ENCODE peak calls at places on chromosomes 12 and 14, in four cellular contexts. B is A549; U is CD8-positive, alpha-beta memory T cell; D is left ventricle myocardium inferior. L is an unnamed sample.
A peak's percentile ranks its signal among the peaks of the same experiment; 100 is the strongest.

GRCh38 chr14:36069535-36069900 is 107.0 kb downstream of the PTCSC3 start:
- DNase-seq in B (peak; percentile 45), U (peak; percentile 16), D (no peak), L (no peak)

GRCh38 chr12:58314610-58315009 is 373.2 kb downstream of the ATP23 start:
- DNase-seq in B (no peak), U (no peak), D (no peak), L (no peak)

GRCh38 chr12:80205960-80206359 is 106.6 kb downstream of the OTOGL start:
- DNase-seq in B (no peak), U (no peak), D (no peak), L (no peak)

GRCh38 chr12:53062977-53063707 is 13.3 kb downstream of the TNS2 start:
- DNase-seq in B (no peak), U (no peak), D (no peak), L (no peak)

GRCh38 chr12:113680868-113681267 is 209.2 kb upstream of the LHX5 start:
- DNase-seq in B (no peak), U (no peak), D (no peak), L (no peak)

GRCh38 chr12:90712671-90713070 is 242.3 kb downstream of the CCER1 start:
- DNase-seq in B (no peak), U (no peak), D (no peak), L (no peak)

GRCh38 chr14:100537701-100538565 is 49.3 kb downstream of the BEGAIN start:
- DNase-seq in B (no peak), U (no peak), D (peak; percentile 13), L (no peak)

GRCh38 chr12:106760184-106760531 is 14.3 kb upstream of the RIC8B start:
- DNase-seq in B (no peak), U (peak; percentile 44), D (no peak), L (peak; percentile 53)

GRCh38 chr12:53995311-53996187 is 4.4 kb upstream of the HOXC9 start:
- DNase-seq in B (no peak), U (no peak), D (no peak), L (no peak)

GRCh38 chr14:80901813-80902212 is 39.7 kb downstream of the CEP128 start:
- DNase-seq in B (no peak), U (no peak), D (no peak), L (no peak)

GRCh38 chr14:25007832-25008231 is 42.1 kb downstream of the STXBP6 start:
- DNase-seq in B (no peak), U (no peak), D (no peak), L (no peak)

GRCh38 chr14:25006961-25007795 is 42.8 kb downstream of the STXBP6 start:
- DNase-seq in B (peak; percentile 21), U (no peak), D (no peak), L (no peak)

GRCh38 chr14:25010471-25010870 is 39.5 kb downstream of the STXBP6 start:
- DNase-seq in B (no peak), U (no peak), D (no peak), L (no peak)

GRCh38 chr14:25011095-25011494 is 38.9 kb downstream of the STXBP6 start:
- DNase-seq in B (no peak), U (no peak), D (no peak), L (no peak)

DNA sequence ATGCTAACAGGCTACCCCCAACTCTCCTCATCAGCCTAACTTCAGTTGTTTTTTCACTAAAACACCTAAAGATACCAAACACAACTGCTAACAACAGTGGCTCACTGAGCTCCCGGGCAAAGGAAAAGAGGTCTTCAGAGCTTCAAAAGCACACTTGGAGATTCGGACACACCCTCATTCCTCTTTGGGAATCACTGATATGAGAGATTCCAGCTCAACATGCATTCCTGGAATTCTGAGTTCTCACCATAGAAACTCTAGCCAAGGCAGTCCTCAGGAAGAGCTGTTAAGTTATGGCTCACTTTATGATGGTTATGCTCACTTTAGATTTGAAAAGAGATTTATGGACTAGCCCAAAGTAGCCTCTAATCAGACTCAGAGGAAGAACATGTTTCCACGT is 40.1 kb downstream of the STXBP6 start:
- DNase-seq in B (no peak), U (no peak), D (no peak), L (no peak)
- H3K4me3 ChIP-seq in B (no peak overlapping the region), U (no peak overlapping the region), D (no peak overlapping the region), L (no peak overlapping the region)

DNA sequence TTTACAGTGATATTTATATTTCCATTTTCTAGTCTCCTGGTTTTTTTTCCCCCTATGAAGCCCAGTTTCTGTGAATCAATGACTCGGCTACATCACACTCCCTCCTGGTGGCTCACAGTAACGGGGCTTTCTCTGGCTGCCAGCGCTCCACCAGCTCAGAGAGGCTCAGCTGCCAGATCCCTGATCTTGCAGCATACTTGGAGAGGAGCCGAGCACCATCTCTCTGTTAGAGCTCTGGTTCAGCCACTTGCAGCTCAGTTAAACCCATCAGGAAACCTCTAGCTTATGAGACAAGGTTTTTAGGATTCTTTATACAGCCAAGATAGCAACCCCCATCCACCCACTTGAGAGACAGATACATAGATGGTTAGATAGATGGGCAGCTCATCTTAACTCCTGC is 74.6 kb downstream of the CIT start:
- DNase-seq in B (no peak), U (no peak), D (peak; percentile 38), L (no peak)
- H3K9me3 ChIP-seq in B (no peaks in the 10 kb centered on the region), U (no peaks in the 10 kb centered on the region), D (no peaks in the 10 kb centered on the region), L (no peaks in the 10 kb centered on the region)

GRCh38 chr14:71933026-71933587 is 878 bp downstream of the RGS6 start:
- DNase-seq in B (no peak), U (no peak), D (no peak), L (no peak)
- H3K4me3 ChIP-seq in B (no peak overlapping the region), U (no peak overlapping the region), D (peak overlapping the region; percentile 77), L (no peak overlapping the region)

GRCh38 chr12:34210183-34210582 is 187.9 kb downstream of the ALG10 start:
- DNase-seq in B (no peak), U (no peak), D (no peak), L (no peak)
- H3K9me3 ChIP-seq in B (no peaks in the 10 kb centered on the region), U (no peaks in the 10 kb centered on the region), D (no peaks in the 10 kb centered on the region), L (no peaks in the 10 kb centered on the region)

GRCh38 chr12:5051913-5052312 is 8.2 kb downstream of the KCNA5 start:
- DNase-seq in B (no peak), U (no peak), D (no peak), L (no peak)
- H3K4me3 ChIP-seq in B (no peak overlapping the region), U (no peak overlapping the region), D (no peak overlapping the region), L (no peak overlapping the region)